ENCODE peak calls at places on chromosome 18, in four cellular contexts. Y is COR-L47, P is left cardiac atrium, J is fibroblast of lung. Z is an unnamed sample.

GRCh38 chr18:12233378-12233777 is 20.8 kb upstream of the CIDEA start:
- DNase-seq in Y (no peak), P (no peak), J (peak; percentile 66), Z (peak; percentile 44)

GRCh38 chr18:59996370-59996966 is 96.7 kb downstream of the PMAIP1 start:
- DNase-seq in Y (peak; percentile 79), P (no peak), J (peak; percentile 46), Z (peak; percentile 46)

GRCh38 chr18:42222557-42222956 is 267.5 kb downstream of the PIK3C3 start:
- DNase-seq in Y (no peak), P (no peak), J (no peak), Z (no peak)

GRCh38 chr18:56252456-56252855 is 385.9 kb downstream of the TXNL1 start:
- DNase-seq in Y (no peak), P (no peak), J (no peak), Z (no peak)

GRCh38 chr18:2985628-2986027 is 27.3 kb downstream of the LPIN2 start:
- DNase-seq in Y (peak; percentile 10), P (no peak), J (peak; percentile 61), Z (peak; percentile 80)

GRCh38 chr18:65938592-65939372 is 188.0 kb downstream of the CDH7 start:
- DNase-seq in Y (peak; percentile 64), P (no peak), J (peak; percentile 9), Z (no peak)

GRCh38 chr18:58288922-58289797 is 245.1 kb downstream of the NEDD4L start:
- DNase-seq in Y (no peak), P (no peak), J (peak; percentile 80), Z (peak; percentile 63)

GRCh38 chr18:35923939-35924338 is 48.5 kb upstream of the RMP24 start:
- DNase-seq in Y (no peak), P (no peak), J (no peak), Z (no peak)

GRCh38 chr18:9835796-9836195 is 50.0 kb upstream of the TXNDC2 start:
- DNase-seq in Y (no peak), P (no peak), J (peak; percentile 40), Z (peak; percentile 73)

GRCh38 chr18:50816767-50817166 is 3.0 kb downstream of the MRO start:
- DNase-seq in Y (no peak), P (no peak), J (peak; percentile 51), Z (no peak)

GRCh38 chr18:8422391-8422790 is 186.8 kb upstream of the RAB12 start:
- DNase-seq in Y (no peak), P (no peak), J (no peak), Z (no peak)

GRCh38 chr18:72830109-72830508 is 37.7 kb downstream of the NETO1 start:
- DNase-seq in Y (no peak), P (peak; percentile 52), J (peak; percentile 40), Z (no peak)

GRCh38 chr18:64734063-64734462 is 585.2 kb upstream of the LINC00305 start:
- DNase-seq in Y (no peak), P (no peak), J (no peak), Z (no peak)

GRCh38 chr18:79681484-79682387 is 2.1 kb downstream of the CTDP1 start:
- DNase-seq in Y (no peak), P (no peak), J (no peak), Z (peak; percentile 85)

GRCh38 chr18:79800353-79801180 is 2.8 kb downstream of the KCNG2 start:
- DNase-seq in Y (no peak), P (no peak), J (no peak), Z (no peak)

GRCh38 chr18:70289351-70290330 is 796 bp downstream of the SOCS6 start:
- DNase-seq in Y (peak; percentile 21), P (peak; percentile 40), J (peak; percentile 46), Z (no peak)

GRCh38 chr18:78659748-78660147 is 319.9 kb upstream of the SALL3 start:
- DNase-seq in Y (peak; percentile 57), P (peak; percentile 39), J (no peak), Z (no peak)

GRCh38 chr18:24414349-24415003 is 12.0 kb upstream of the IMPACT start:
- DNase-seq in Y (no peak), P (no peak), J (no peak), Z (no peak)

GRCh38 chr18:12014521-12014920 is 33.2 kb downstream of the IMPA2 start:
- DNase-seq in Y (no peak), P (no peak), J (no peak), Z (no peak)

GRCh38 chr18:44946529-44947113 is 265.9 kb downstream of the SETBP1 start:
- DNase-seq in Y (peak; percentile 80), P (no peak), J (no peak), Z (no peak)

GRCh38 chr18:79879566-79879965 is 71.9 kb downstream of the SLC66A2 start:
- DNase-seq in Y (no peak), P (no peak), J (no peak), Z (no peak)

Z was measured in fibroblast of villous mesenchyme.